ENCODE peak calls at places on chromosomes 12 and 14, in four cellular contexts. N, I, Q and L are unnamed samples.

GRCh38 chr14:23763394-23763793 is 127.2 kb downstream of the DHRS2 start:
- DNase-seq in N (no peak), I (no peak), Q (no peak), L (no peak)

GRCh38 chr12:53195516-53196420 is 11.3 kb downstream of the ITGB7 start:
- DNase-seq in N (no peak), I (no peak), Q (no peak), L (peak)

GRCh38 chr12:27453462-27453861 is 6.9 kb downstream of the SMCO2 start:
- DNase-seq in N (no peak), I (no peak), Q (no peak), L (no peak)

GRCh38 chr12:104573-105081 is 38.1 kb downstream of the IQSEC3 start:
- DNase-seq in N (no peak), I (no peak), Q (no peak), L (no peak)

GRCh38 chr12:68854078-68854468 is 46.1 kb downstream of the MDM2 start:
- DNase-seq in N (no peak), I (no peak), Q (no peak), L (no peak)

GRCh38 chr14:103688906-103689902 is 26.0 kb downstream of the XRCC3 start:
- DNase-seq in N (no peak), I (peak), Q (no peak), L (peak)

GRCh38 chr14:77212933-77213656 is 31.5 kb downstream of the TMEM63C start:
- DNase-seq in N (no peak), I (peak), Q (no peak), L (peak)

GRCh38 chr14:92397140-92397815 is 74.3 kb downstream of the SLC24A4 start:
- DNase-seq in N (peak), I (no peak), Q (peak), L (peak)

GRCh38 chr12:64682572-64683277 is 72.4 kb downstream of the RASSF3 start:
- DNase-seq in N (peak), I (no peak), Q (peak), L (no peak)

GRCh38 chr12:12585115-12585862 is 22.6 kb upstream of the DUSP16 start:
- DNase-seq in N (no peak), I (no peak), Q (no peak), L (peak)

GRCh38 chr12:40104461-40105264 is 1.2 kb downstream of the SLC2A13 start:
- DNase-seq in N (peak), I (peak), Q (no peak), L (no peak)

GRCh38 chr12:120961604-120962486 is 16.5 kb upstream of the HNF1A start:
- DNase-seq in N (no peak), I (no peak), Q (no peak), L (peak)

GRCh38 chr12:34287437-34287836 is 265.1 kb downstream of the ALG10 start:
- DNase-seq in N (no peak), I (no peak), Q (no peak), L (no peak)

GRCh38 chr12:65817866-65818265 is 6.4 kb upstream of the HMGA2 start:
- DNase-seq in N (no peak), I (no peak), Q (no peak), L (no peak)

GRCh38 chr12:103930787-103931536 is 752 bp downstream of the HSP90B1 start:
- DNase-seq in N (peak), I (peak), Q (peak), L (no peak)

GRCh38 chr12:109951751-109952150 is 44.4 kb downstream of the GIT2 start:
- DNase-seq in N (peak), I (no peak), Q (peak), L (peak)

GRCh38 chr12:98352218-98352811 is 163.1 kb upstream of the TMPO start:
- DNase-seq in N (peak), I (peak), Q (peak), L (peak)

GRCh38 chr12:89636054-89636775 is 72.4 kb downstream of the ATP2B1 start:
- DNase-seq in N (peak), I (no peak), Q (peak), L (peak)

GRCh38 chr14:56860441-56860840 is 50.2 kb upstream of the OTX2 start:
- DNase-seq in N (no peak), I (no peak), Q (no peak), L (no peak)

GRCh38 chr14:96497087-96497486 is 5.1 kb upstream of the PAPOLA start:
- DNase-seq in N (no peak), I (peak), Q (no peak), L (peak)

GRCh38 chr12:116454950-116455447 is 104.2 kb upstream of the MAP1LC3B2 start:
- DNase-seq in N (peak), I (no peak), Q (peak), L (peak)

GRCh38 chr12:59158066-59158465 is 237.8 kb upstream of the LRIG3 start:
- DNase-seq in N (no peak), I (no peak), Q (no peak), L (no peak)

GRCh38 chr14:39265741-39266588 is 32.2 kb downstream of the MIA2 start:
- DNase-seq in N (peak), I (no peak), Q (peak), L (peak)

GRCh38 chr12:105738036-105738435 is 400.7 kb downstream of the NUAK1 start:
- DNase-seq in N (peak), I (no peak), Q (peak), L (no peak)

GRCh38 chr14:33375781-33376180 is 437.1 kb downstream of the NPAS3 start:
- DNase-seq in N (no peak), I (no peak), Q (peak), L (no peak)

GRCh38 chr14:21781543-21781942 is 107.9 kb upstream of the OR4E1 start:
- DNase-seq in N (no peak), I (no peak), Q (no peak), L (no peak)

GRCh38 chr14:71621966-71622365 is 310.3 kb upstream of the RGS6 start:
- DNase-seq in N (no peak), I (no peak), Q (no peak), L (no peak)

GRCh38 chr12:57027011-57027804 is 10.9 kb upstream of the TAC3 start:
- DNase-seq in N (no peak), I (no peak), Q (no peak), L (no peak)

GRCh38 chr12:116547955-116548471 is 11.2 kb upstream of the MAP1LC3B2 start:
- DNase-seq in N (peak), I (peak), Q (peak), L (no peak)

GRCh38 chr14:69715725-69716482 is 51.0 kb upstream of the SRSF5 start:
- DNase-seq in N (peak), I (no peak), Q (peak), L (peak)

GRCh38 chr14:72745991-72746980 is 147.6 kb downstream of the DPF3 start:
- DNase-seq in N (peak), I (peak), Q (peak), L (peak)

GRCh38 chr12:113697646-113698504 is 226.2 kb upstream of the LHX5 start:
- DNase-seq in N (no peak), I (no peak), Q (no peak), L (no peak)

GRCh38 chr14:67440513-67440912 is 28.5 kb upstream of the PLEK2 start:
- DNase-seq in N (no peak), I (no peak), Q (no peak), L (peak)

GRCh38 chr14:67571275-67571990 is 28.6 kb downstream of the PIGH start:
- DNase-seq in N (peak), I (peak), Q (peak), L (peak)

GRCh38 chr14:61103541-61104339 is 122.7 kb downstream of the SLC38A6 start:
- DNase-seq in N (peak), I (peak), Q (peak), L (peak)

DNA sequence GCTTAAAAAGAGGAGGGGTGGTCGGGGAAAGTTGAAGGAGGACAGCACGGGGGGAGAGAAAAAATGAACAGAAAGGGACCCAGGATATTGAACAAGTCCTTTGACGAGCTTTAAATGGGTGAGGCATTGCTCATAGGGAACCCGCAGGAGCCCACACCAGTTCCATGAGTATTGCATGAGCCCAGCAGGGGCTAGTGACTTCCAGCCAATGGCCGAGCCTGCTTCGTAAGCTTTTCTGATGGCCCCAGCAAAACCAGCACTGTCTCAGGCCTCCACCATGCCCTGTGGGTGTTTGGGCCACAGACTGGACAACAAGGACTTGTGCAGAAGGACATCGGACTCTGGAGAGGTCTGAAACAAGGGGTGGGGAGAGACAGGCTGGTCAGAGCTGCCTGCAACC is 109.5 kb downstream of the ZFP36L1 start:
- DNase-seq in N (peak), I (no peak), Q (peak), L (no peak)
- TF ChIP-seq CTCF in N (no peak), I (no peak), Q (peak), L (no peak)

DNA sequence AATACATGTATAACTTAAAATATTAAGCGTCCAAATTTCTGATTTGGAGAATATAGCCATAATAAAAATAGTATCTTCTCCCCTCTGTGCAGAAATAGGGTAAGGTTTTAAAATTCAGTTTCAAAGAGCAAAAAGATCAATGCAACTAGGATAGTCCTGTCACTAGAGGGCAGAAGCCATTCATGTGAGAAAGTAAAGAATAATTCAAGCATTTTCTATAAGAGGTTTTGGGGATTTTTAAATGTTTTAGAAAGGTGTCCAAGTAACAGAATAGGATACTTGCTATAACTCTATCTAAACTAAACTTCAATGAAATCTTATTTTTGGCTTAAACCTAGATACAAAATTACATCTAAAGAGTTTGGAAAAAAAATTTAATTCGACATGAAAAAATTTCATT is 50.3 kb downstream of the ADAMTS20 start:
- DNase-seq in N (peak), I (peak), Q (peak), L (peak)
- TF ChIP-seq CTCF in N (peak), I (peak), Q (peak), L (peak)

DNA sequence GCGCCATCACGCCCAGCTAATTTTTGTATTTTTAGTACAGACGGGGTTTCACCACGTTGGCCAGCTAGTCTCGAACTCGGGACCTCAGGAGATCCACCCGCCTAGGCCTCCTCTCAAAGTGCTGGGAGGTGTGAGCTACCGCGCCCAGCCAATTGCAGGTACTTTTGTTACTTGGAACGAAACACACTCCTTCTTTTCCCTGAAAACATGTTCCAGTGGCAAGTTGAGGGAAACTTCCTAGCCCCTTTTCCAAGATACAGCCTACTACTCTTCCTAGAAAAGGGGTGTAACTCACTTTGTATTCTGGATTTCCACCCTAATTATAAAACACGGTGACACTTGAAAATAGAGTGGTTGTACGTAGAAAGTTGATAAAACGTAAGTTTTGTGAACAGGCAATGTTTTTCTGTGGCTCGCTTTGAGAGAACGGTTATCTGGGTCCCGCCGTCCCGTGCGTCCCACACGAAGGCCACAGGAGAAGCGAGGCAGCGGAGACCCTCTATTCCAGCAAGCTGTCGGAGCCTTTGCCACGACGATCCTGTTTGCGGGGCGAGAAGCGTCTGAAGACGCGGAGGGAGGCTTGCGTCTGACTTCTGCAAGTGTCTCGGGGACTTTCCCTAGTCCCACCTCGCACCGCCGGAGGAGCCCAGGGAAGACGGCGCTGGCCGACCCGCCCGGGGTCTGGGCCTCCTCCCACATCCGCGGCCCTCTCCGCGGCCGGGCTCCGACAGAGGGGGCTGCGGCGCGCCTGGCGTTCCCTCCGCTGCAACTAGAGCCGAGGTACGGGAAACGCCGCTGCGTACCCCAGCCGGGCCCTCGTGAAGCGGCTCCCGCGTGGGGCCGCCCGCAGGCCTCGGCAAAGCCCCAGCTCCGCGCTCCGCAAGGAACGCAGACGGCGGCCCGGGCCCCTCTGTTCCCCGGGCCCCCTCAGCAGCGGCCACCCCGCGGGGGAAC is 745 bp downstream of the CDCA4 start:
- DNase-seq in N (peak), I (peak), Q (peak), L (no peak)
- TF ChIP-seq CTCF in N (peak), I (no peak), Q (no peak), L (peak)

GRCh38 chr12:78571953-78572352 is 292.6 kb upstream of the SYT1 start:
- DNase-seq in N (no peak), I (no peak), Q (no peak), L (no peak)
- TF ChIP-seq CTCF in N (no peak), I (no peak), Q (no peak), L (no peak)

GRCh38 chr12:88052686-88053085 is 23.5 kb upstream of the C12orf50 start:
- DNase-seq in N (peak), I (peak), Q (peak), L (peak)
- TF ChIP-seq CTCF in N (peak), I (peak), Q (peak), L (peak)

DNA sequence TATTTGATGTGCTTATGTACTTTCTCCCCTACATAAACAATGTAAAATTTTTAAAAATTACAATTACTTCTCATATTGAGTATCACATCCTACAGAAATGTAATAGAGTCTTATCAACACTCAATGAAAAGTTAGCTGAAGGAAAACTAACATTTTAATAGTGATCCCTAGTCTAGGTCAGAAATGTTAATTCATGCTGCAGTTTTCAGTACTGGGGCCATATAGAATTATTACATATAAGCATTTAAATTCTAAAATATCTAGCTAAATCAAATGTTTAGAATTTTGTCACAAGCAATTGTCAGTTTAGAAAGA is 37.8 kb downstream of the SLC6A15 start:
- DNase-seq in N (no peak), I (no peak), Q (no peak), L (no peak)
- TF ChIP-seq CTCF in N (no peak), I (no peak), Q (no peak), L (no peak)